ENCODE peak calls at places on chromosome 17, in five cellular contexts. O is body of pancreas, D is colonic mucosa, F is uterus, Q is heart right ventricle. Y is an unnamed sample.

GRCh38 chr17:42072323-42073187 is 22.2 kb upstream of the C17orf113 start:
- DNase-seq in O (peak), D (no peak), F (no peak), Q (no peak), Y (no peak)

GRCh38 chr17:19897901-19898300 is 30.2 kb upstream of the ULK2 start:
- DNase-seq in O (no peak), D (no peak), F (no peak), Q (no peak), Y (no peak)

GRCh38 chr17:36942031-36942599 is 4.8 kb downstream of the LHX1 start:
- DNase-seq in O (no peak), D (no peak), F (no peak), Q (no peak), Y (no peak)

GRCh38 chr17:7479389-7480192 is at the start of gene ZBTB4:
- DNase-seq in O (peak), D (peak), F (peak), Q (peak), Y (peak)

GRCh38 chr17:40437095-40437732 is 6.0 kb upstream of the IGFBP4 start:
- DNase-seq in O (no peak), D (no peak), F (no peak), Q (no peak), Y (no peak)

GRCh38 chr17:57397402-57397801 is 141.1 kb downstream of the MSI2 start:
- DNase-seq in O (no peak), D (no peak), F (no peak), Q (no peak), Y (no peak)

GRCh38 chr17:38464251-38464722 is 36.0 kb downstream of the ARHGAP23 start:
- DNase-seq in O (no peak), D (no peak), F (peak), Q (peak), Y (peak)

GRCh38 chr17:9512323-9513168 is 63.1 kb downstream of the STX8 start:
- DNase-seq in O (no peak), D (no peak), F (no peak), Q (no peak), Y (no peak)

GRCh38 chr17:68584904-68585303 is 16.3 kb downstream of the FAM20A start:
- DNase-seq in O (no peak), D (no peak), F (no peak), Q (no peak), Y (no peak)

GRCh38 chr17:44804301-44805061 is 25.6 kb downstream of the GJC1 start:
- DNase-seq in O (no peak), D (no peak), F (peak), Q (peak), Y (no peak)

GRCh38 chr17:48470388-48471034 is 40.5 kb upstream of the SKAP1 start:
- DNase-seq in O (no peak), D (no peak), F (no peak), Q (no peak), Y (no peak)
- TF ChIP-seq CTCF in O (no peak), D (no peak), F (no peak), Q (no peak), Y (no peak)

DNA sequence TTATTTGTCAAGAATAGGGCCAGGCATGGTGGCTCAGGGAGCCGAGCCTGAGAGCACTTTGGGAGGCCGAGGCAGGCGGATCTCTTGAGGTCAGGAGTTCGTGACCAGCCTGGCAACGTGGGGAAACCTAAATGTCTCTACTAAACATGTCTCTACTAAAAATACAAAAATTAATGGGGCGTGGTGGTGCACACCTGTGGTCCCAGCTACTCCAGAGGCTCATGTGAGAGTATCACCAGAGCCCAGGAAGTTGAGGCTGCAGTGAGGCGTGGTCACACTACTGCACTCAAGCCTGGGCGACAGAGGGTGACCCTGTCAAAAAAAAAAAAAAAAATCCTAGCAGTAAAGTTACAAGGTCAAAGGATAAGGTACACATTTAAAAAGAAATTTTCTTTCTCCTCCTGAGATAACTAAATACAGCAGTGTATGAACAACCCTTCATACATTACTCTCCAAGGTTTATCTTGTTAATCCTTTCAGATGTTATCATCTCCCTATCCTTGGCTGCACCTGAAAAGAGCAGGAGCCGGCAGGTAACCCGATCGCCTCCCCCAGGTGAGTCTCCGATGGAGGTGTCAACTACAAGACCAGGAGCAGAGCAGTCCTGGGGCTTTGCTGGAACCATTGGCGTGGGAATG is 122.3 kb downstream of the GOSR1 start:
- DNase-seq in O (no peak), D (peak), F (no peak), Q (no peak), Y (no peak)
- H3K27ac ChIP-seq in O (peak), D (peak), F (peak), Q (peak), Y (peak)

GRCh38 chr17:49762148-49762941 is 1.6 kb downstream of the FAM117A start:
- DNase-seq in O (no peak), D (no peak), F (no peak), Q (no peak), Y (no peak)
- H3K4me3 ChIP-seq in O (no peak), D (no peak), F (peak), Q (no peak), Y (peak)

DNA sequence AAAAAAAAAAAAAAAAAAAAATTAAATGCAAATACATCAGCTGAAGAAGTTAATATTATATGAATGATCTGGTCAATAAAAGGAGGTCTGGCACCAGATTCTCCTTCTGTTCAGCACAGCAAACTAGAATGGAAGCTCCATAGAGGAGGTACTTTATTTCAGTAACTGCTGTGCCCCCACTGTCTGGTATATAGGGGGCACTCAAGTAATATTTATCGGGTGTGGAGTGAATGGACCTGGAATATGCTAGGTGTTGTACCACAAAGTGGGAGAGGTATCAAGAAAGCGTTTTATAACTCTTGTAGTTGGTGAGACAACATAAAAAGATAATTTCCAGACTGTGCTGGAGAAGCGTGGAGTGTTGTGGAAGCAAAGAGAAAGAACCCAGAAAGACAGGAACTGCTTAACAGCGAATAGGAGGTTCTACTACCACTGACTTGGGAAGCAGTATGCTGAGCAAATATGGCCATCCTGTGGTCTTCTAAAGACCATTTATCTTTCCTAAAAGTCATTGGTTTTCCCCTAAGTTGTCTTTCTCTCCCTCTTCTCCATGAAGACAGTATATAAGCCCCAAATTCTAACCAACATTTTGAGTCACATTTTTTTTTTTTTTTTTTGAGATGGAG is 12.2 kb upstream of the PRKCA start:
- DNase-seq in O (no peak), D (no peak), F (no peak), Q (no peak), Y (no peak)
- TF ChIP-seq CTCF in O (no peak), D (no peak), F (no peak), Q (no peak), Y (peak)

GRCh38 chr17:73798111-73798748 is 154.0 kb upstream of the SDK2 start:
- DNase-seq in O (peak), D (peak), F (no peak), Q (no peak), Y (no peak)
- H3K27ac ChIP-seq in O (no peak), D (no peak), F (no peak), Q (no peak), Y (no peak)

GRCh38 chr17:4955091-4955490 is 4.2 kb downstream of the ENO3 start:
- DNase-seq in O (no peak), D (no peak), F (no peak), Q (no peak), Y (no peak)

GRCh38 chr17:4956493-4957061 is 5.7 kb downstream of the ENO3 start:
- DNase-seq in O (peak), D (no peak), F (no peak), Q (no peak), Y (no peak)

GRCh38 chr17:4951486-4951885 is 567 bp downstream of the ENO3 start:
- DNase-seq in O (no peak), D (no peak), F (no peak), Q (no peak), Y (no peak)

GRCh38 chr17:4950757-4951204 is at the start of gene ENO3:
- DNase-seq in O (no peak), D (peak), F (peak), Q (peak), Y (no peak)

DNA sequence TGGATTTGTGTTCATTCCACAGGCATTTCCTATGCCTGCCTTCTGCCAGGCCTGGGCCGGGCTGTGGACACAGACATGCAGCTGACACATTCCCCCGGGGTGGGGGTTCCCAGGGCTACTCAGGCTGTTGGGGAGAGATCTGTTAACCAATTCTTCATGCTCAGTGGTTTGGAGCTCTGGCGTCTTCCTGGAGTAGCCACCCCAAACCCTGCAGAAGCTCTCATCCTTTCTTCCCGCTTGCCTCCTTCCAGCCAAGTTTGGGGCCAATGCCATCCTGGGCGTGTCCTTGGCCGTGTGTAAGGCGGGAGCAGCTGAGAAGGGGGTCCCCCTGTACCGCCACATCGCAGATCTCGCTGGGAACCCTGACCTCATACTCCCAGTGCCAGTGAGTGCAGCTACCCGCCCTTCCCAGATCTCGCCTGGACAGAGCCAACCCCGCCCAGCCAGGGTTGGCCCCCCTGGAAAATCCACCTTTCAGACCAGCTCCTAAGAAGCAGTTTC is 2.6 kb downstream of the ENO3 start:
- DNase-seq in O (no peak), D (no peak), F (no peak), Q (no peak), Y (no peak)
- H3K4me3 ChIP-seq in O (no peak), D (no peak), F (no peak), Q (no peak), Y (no peak)

DNA sequence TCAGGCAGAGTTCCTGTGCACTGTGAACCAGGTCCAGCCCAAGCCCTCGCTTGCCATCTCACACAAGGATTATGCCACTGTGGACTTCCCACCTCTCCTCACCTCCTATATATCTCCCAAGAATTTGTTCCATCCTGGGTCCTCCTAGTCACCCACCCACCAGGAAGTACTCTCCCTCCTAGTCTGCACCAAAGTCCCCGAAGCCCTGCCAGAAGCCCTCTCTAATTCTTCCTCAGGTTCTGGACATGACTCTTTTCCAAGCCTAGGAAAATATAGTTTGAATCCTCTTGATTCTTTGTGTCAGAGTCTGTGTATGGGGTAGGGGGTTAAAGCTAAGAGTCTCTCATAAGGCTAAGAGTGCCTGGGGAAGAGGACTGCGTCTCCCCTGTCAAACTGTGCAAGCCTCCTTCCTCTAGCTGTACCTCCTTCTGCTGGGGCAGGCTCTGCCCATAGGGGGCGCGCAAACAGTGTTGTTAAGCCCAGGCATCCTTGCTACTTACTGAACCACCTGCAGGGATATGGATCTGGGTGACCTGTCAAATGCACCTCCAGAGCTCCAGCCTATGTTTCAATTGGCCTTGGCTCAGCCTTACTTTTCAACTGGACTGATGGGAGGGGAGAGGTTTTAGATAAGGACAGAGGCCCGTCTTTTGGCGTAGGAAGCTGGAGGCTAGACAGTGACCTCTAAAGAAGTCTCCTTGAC is 16.6 kb upstream of the DLX4 start:
- DNase-seq in O (peak), D (peak), F (peak), Q (peak), Y (peak)
- TF ChIP-seq CTCF in O (peak), D (peak), F (peak), Q (peak), Y (peak)

DNA sequence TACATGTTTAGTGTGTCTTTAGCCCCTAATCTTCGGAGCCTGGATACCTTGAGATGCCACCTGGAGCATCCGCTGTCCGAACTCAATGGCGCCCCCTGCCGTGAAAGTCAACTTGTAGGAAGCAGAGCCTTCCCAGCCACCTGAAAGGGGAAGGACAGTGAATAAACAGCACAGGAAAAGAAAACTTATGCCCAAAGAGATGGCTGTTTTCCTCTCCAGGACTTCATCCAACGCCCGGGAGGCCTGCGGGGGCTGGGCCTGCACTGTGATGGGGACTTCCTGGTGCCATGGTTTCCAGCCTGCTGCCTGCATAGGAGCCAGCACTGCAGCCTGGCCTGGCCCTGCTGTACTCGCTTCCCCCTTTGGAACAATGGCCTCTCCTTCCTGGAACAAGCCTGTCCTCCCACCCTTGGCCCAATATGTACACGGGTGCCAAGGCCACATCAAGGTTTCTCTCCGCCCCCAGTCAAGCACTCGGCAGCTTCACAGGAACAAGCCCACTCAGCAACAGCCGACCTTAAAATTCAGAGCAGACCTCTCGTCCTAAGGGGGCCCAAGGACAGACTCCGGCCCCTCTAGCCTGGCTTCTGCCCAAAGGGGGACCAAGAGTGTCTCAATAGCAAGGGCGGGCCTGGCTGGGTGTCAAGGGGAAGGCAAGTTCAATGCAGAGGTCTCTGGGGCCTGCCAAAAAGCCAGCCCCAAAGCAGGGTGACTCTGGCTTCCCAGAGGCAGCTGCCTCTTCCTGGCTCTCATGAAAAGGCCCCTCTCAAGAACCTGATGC is 4.5 kb upstream of the UNC13D start:
- DNase-seq in O (peak), D (peak), F (peak), Q (peak), Y (peak)
- H3K27ac ChIP-seq in O (peak), D (no peak), F (peak), Q (peak), Y (peak)

GRCh38 chr17:29586676-29587469 is 2.6 kb downstream of the GIT1 start:
- DNase-seq in O (no peak), D (no peak), F (peak), Q (no peak), Y (no peak)

GRCh38 chr17:29588561-29589411 is 662 bp downstream of the GIT1 start:
- DNase-seq in O (no peak), D (peak), F (peak), Q (peak), Y (peak)

GRCh38 chr17:29589524-29590260 is at the start of gene GIT1:
- DNase-seq in O (peak), D (peak), F (peak), Q (peak), Y (peak)

GRCh38 chr17:29588017-29588557 is 1.4 kb downstream of the GIT1 start:
- DNase-seq in O (no peak), D (no peak), F (no peak), Q (no peak), Y (no peak)

GRCh38 chr17:29587591-29587990 is 1.9 kb downstream of the GIT1 start:
- DNase-seq in O (no peak), D (no peak), F (no peak), Q (no peak), Y (no peak)
- H3K4me3 ChIP-seq in O (no peak), D (no peak), F (no peak), Q (peak), Y (peak)

DNA sequence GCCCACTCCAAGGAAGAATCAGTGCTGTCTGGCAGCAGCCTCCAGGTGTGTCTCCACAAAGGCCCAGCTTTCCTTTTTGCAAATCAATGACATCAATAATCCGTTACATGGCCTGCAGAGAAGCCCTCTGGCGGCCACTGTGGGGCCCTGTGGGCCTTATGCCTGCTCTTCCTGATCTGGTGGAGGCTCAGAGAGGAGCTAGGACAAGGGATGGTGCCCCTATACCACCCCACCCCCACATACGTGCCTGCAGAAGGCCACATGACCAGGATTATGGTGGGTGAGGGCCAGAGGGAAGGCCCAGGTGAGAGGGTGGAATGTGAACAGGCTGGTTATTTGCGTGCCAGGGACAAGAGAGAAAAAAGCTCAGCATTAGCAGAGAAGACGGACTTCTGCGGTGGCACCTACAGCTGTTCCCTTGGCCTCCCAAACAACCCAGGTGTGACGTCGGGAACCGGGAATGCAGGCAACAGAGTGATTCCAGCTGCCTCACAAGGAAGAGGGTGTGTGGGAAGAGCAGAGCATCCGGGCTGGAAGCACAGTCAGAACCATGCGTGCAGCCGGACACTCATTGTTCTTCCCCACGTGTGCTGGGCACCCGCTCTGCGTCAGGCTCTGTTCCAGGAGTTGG is 22.5 kb downstream of the EIF4A3 start:
- DNase-seq in O (peak), D (no peak), F (no peak), Q (no peak), Y (no peak)
- TF ChIP-seq CTCF in O (no peak), D (peak), F (no peak), Q (no peak), Y (no peak)

Y was measured in dorsolateral prefrontal cortex.